ENCODE peak calls at places on chromosomes 12 and 14, in five cellular contexts. C is NCI-H1436; Z is HT1080; K is activated effector memory CD4-positive, alpha-beta T cell treated with anti-CD3 and anti-CD28 coated beads, Interleukin-2, amount 50 U/mL, for 16 hours; H is endodermal cell. A is an unnamed sample.

GRCh38 chr14:53621433-53621832 is 335.2 kb downstream of the BMP4 start:
- DNase-seq in H (no peak), Z (no peak), C (no peak), K (no peak), A (no peak)

GRCh38 chr14:59622641-59623040 is 46.0 kb upstream of the CCDC175 start:
- DNase-seq in Z (no peak), C (no peak), H (no peak), K (no peak), A (no peak)

GRCh38 chr14:41297961-41298690 is 308.6 kb upstream of the LRFN5 start:
- DNase-seq in K (no peak), H (no peak), Z (no peak), C (no peak), A (no peak)

GRCh38 chr14:55448146-55448614 is 7.8 kb upstream of the TBPL2 start:
- DNase-seq in K (no peak), H (no peak), C (no peak), Z (peak; percentile 99), A (no peak)

GRCh38 chr12:4564819-4565218 is 2.8 kb downstream of the DYRK4 start:
- DNase-seq in H (no peak), C (no peak), Z (no peak), K (no peak), A (no peak)

GRCh38 chr12:111359914-111360276 is 9.0 kb downstream of the PHETA1 start:
- DNase-seq in H (no peak), K (no peak), C (no peak), Z (no peak), A (no peak)

GRCh38 chr12:122880155-122880605 is 15.7 kb downstream of the VPS37B start:
- DNase-seq in C (no peak), K (no peak), H (no peak), Z (no peak), A (no peak)

GRCh38 chr14:69658664-69659261 is 47.4 kb downstream of the SUSD6 start:
- DNase-seq in Z (peak; percentile 66), C (no peak), K (peak; percentile 79), H (no peak), A (no peak)

GRCh38 chr12:94969424-94969823 is 34.1 kb downstream of the NDUFA12 start:
- DNase-seq in H (no peak), Z (no peak), K (no peak), C (no peak), A (no peak)

GRCh38 chr12:105462841-105463240 is 132.3 kb downstream of the C12orf75 start:
- DNase-seq in K (no peak), H (no peak), Z (peak; percentile 37), C (no peak), A (no peak)

GRCh38 chr12:4202918-4203317 is 70.6 kb upstream of the CCND2 start:
- DNase-seq in Z (no peak), K (no peak), C (no peak), H (no peak), A (no peak)

GRCh38 chr12:39272934-39273770 is 169.8 kb downstream of the KIF21A start:
- DNase-seq in Z (peak; percentile 30), K (no peak), H (peak; percentile 71), C (no peak), A (no peak)

GRCh38 chr12:59834659-59835474 is 239.0 kb downstream of the SLC16A7 start:
- DNase-seq in H (no peak), C (peak; percentile 3), K (no peak), Z (no peak), A (no peak)

GRCh38 chr14:23831591-23831990 is 122.0 kb upstream of the DHRS4 start:
- DNase-seq in Z (peak; percentile 88), C (no peak), K (no peak), H (no peak), A (no peak)

A was measured in activated T-helper 2 cell treated with anti-CD3 and anti-CD28 coated beads, Interferon-gamma antibody, Interleukin-2, Interleukin-4, amounts not matched to agents 10 μg/mL and 5 μg/mL and 100 μg/mL, durations not matched to agents 14 hours and 24 hours and 36 hours.